ENCODE peak calls at places on chromosomes 3 and 15, in eight cellular contexts. R is NCI-H526; A is activated CD4-positive, alpha-beta T cell treated with anti-CD3 and anti-CD28 coated beads for 24 hours; V is endothelial cell; H is stomach; Q is mucosa of gallbladder; Z is foreskin fibroblast; S is iPS DF 6.9. K is an unnamed sample.

GRCh38 chr15:90956551-90957104 is 1.9 kb downstream of the RCCD1 start:
- DNase-seq in Z (peak; percentile 91), H (peak; percentile 83), V (peak; percentile 96), A (peak; percentile 58), S (no peak), R (peak; percentile 53), Q (peak; percentile 53), K (peak; percentile 73)

GRCh38 chr15:31499953-31500808 is 173.5 kb downstream of the KLF13 start:
- DNase-seq in H (no peak), A (no peak), Z (peak; percentile 10), V (no peak), S (no peak), R (no peak), Q (peak; percentile 9), K (no peak)

GRCh38 chr3:38834110-38834509 is 18.1 kb upstream of the SCN10A start:
- DNase-seq in A (peak; percentile 13), Z (peak; percentile 92), V (peak; percentile 41), Q (peak; percentile 21), S (peak; percentile 27), H (no peak), R (no peak), K (no peak)

GRCh38 chr3:188510366-188510765 is 356.4 kb downstream of the LPP start:
- DNase-seq in Q (no peak), H (no peak), Z (peak; percentile 47), A (no peak), S (no peak), V (no peak), R (no peak), K (no peak)

GRCh38 chr3:79587150-79587549 is 180.6 kb downstream of the ROBO1 start:
- DNase-seq in Q (no peak), Z (no peak), V (no peak), S (no peak), A (no peak), R (no peak), H (no peak), K (no peak)

GRCh38 chr15:74983725-74984231 is 11.6 kb upstream of the SCAMP5 start:
- DNase-seq in H (no peak), A (peak; percentile 33), Q (no peak), R (no peak), S (no peak), Z (peak; percentile 28), V (no peak), K (no peak)

GRCh38 chr3:190840146-190840545 is 22.3 kb downstream of the GMNC start:
- DNase-seq in H (no peak), Z (peak; percentile 1), A (no peak), S (no peak), R (no peak), V (no peak), Q (no peak), K (no peak)

GRCh38 chr3:158911586-158911985 is 109.7 kb downstream of the MFSD1 start:
- DNase-seq in H (no peak), R (peak; percentile 25), A (no peak), Z (no peak), V (no peak), S (no peak), Q (no peak), K (no peak)

GRCh38 chr15:85168642-85169173 is 187.1 kb downstream of the PDE8A start:
- DNase-seq in H (peak; percentile 82), V (peak; percentile 38), A (peak; percentile 14), Q (peak; percentile 19), R (peak; percentile 57), Z (peak; percentile 18), S (peak; percentile 75), K (no peak)

GRCh38 chr3:114205541-114205940 is 26.7 kb upstream of the DRD3 start:
- DNase-seq in Z (peak; percentile 29), Q (no peak), A (no peak), S (no peak), H (no peak), V (no peak), R (no peak), K (no peak)

GRCh38 chr3:7733933-7734332 is 767.7 kb upstream of the LMCD1 start:
- DNase-seq in R (no peak), H (no peak), A (no peak), V (no peak), Z (no peak), Q (no peak), S (no peak), K (no peak)

GRCh38 chr15:74724570-74725240 is 623 bp downstream of the CYP1A1 start:
- DNase-seq in A (no peak), Q (no peak), Z (no peak), R (no peak), V (no peak), S (no peak), H (no peak), K (no peak)

GRCh38 chr3:150348500-150348899 is 59.6 kb upstream of the TSC22D2 start:
- DNase-seq in Z (peak; percentile 91), Q (no peak), H (peak; percentile 46), V (no peak), R (no peak), S (no peak), A (no peak), K (no peak)

GRCh38 chr3:46737320-46737719 is 19.7 kb upstream of the PRSS50 start:
- DNase-seq in A (no peak), R (no peak), Q (no peak), S (no peak), H (no peak), Z (no peak), V (no peak), K (no peak)

GRCh38 chr3:13206799-13207577 is 133.8 kb upstream of the IQSEC1 start:
- DNase-seq in Q (no peak), V (no peak), R (no peak), H (no peak), Z (no peak), S (no peak), A (no peak), K (no peak)

GRCh38 chr15:43376017-43376705 is 5.3 kb downstream of the TUBGCP4 start:
- DNase-seq in Q (no peak), V (peak; percentile 37), H (no peak), S (no peak), A (no peak), Z (peak; percentile 64), R (peak; percentile 41), K (no peak)

GRCh38 chr3:138867996-138868395 is 33.3 kb upstream of the PIK3CB start:
- DNase-seq in H (no peak), Z (no peak), R (no peak), S (no peak), Q (no peak), V (no peak), A (no peak), K (no peak)

GRCh38 chr3:113844622-113845222 is 6.1 kb downstream of the GRAMD1C start:
- DNase-seq in V (no peak), S (no peak), A (no peak), Z (peak; percentile 63), R (peak; percentile 2), Q (no peak), H (no peak), K (no peak)

GRCh38 chr3:193630005-193630404 is 37.0 kb downstream of the OPA1 start:
- DNase-seq in S (no peak), V (no peak), Z (no peak), A (no peak), H (no peak), R (no peak), Q (no peak), K (no peak)

GRCh38 chr3:56484096-56484495 is 15.8 kb upstream of the ERC2 start:
- DNase-seq in Q (no peak), A (no peak), Z (no peak), S (no peak), H (no peak), R (no peak), V (no peak), K (no peak)

GRCh38 chr3:37115451-37115850 is 58.9 kb downstream of the LRRFIP2 start:
- DNase-seq in V (no peak), S (no peak), H (no peak), Q (no peak), A (no peak), Z (peak; percentile 81), R (no peak), K (no peak)

GRCh38 chr15:85852969-85853368 is 58.2 kb upstream of the KLHL25 start:
- DNase-seq in Q (no peak), S (no peak), Z (no peak), H (no peak), V (no peak), A (no peak), R (no peak), K (no peak)

GRCh38 chr3:159805411-159805772 is 183.2 kb upstream of the IL12A start:
- DNase-seq in R (no peak), Z (no peak), H (no peak), A (no peak), V (no peak), Q (no peak), S (no peak), K (no peak)

GRCh38 chr3:59212128-59212764 is 162.4 kb upstream of the CFAP20DC start:
- DNase-seq in A (no peak), V (peak; percentile 19), S (peak; percentile 16), H (no peak), Z (peak; percentile 58), Q (peak; percentile 19), R (peak; percentile 11), K (no peak)

GRCh38 chr15:77596821-77597803 is 35.6 kb downstream of the LINGO1 start:
- DNase-seq in A (no peak), Q (no peak), H (no peak), S (no peak), V (no peak), R (no peak), Z (no peak), K (no peak)

GRCh38 chr15:89665449-89666146 is 10.3 kb upstream of the KIF7 start:
- DNase-seq in A (no peak), H (peak; percentile 57), R (no peak), S (no peak), Q (peak; percentile 43), V (peak; percentile 66), Z (peak; percentile 78), K (no peak)

GRCh38 chr3:129323651-129324294 is 45.1 kb downstream of the HMCES start:
- DNase-seq in A (no peak), H (no peak), Z (no peak), V (no peak), Q (no peak), S (no peak), R (no peak), K (no peak)

GRCh38 chr3:9194509-9195184 is 54.8 kb downstream of the SRGAP3 start:
- DNase-seq in A (no peak), R (no peak), H (no peak), V (no peak), Q (no peak), Z (no peak), S (no peak), K (no peak)

GRCh38 chr3:190326930-190327329 is 4.7 kb upstream of the CLDN1 start:
- DNase-seq in H (no peak), S (no peak), Z (peak; percentile 80), R (no peak), V (no peak), A (no peak), Q (peak; percentile 54), K (no peak)

GRCh38 chr3:46368569-46368968 is 2.2 kb upstream of the CCR5 start:
- DNase-seq in R (peak; percentile 4), A (peak; percentile 35), Z (no peak), S (peak; percentile 45), V (peak; percentile 49), Q (peak; percentile 73), H (peak; percentile 51), K (no peak)

GRCh38 chr15:51266548-51266947 is 71.8 kb downstream of the CYP19A1 start:
- DNase-seq in R (no peak), A (no peak), V (peak; percentile 4), Q (no peak), H (no peak), S (no peak), Z (peak; percentile 49), K (peak; percentile 65)

GRCh38 chr3:141255864-141256263 is 24.2 kb downstream of the PXYLP1 start:
- DNase-seq in Q (no peak), A (no peak), R (no peak), H (no peak), Z (peak; percentile 34), S (no peak), V (no peak), K (no peak)

GRCh38 chr3:54835701-54836100 is 92.2 kb downstream of the LRTM1 start:
- DNase-seq in A (no peak), H (no peak), R (no peak), Z (no peak), V (no peak), S (no peak), Q (no peak), K (no peak)

GRCh38 chr15:74461847-74462511 is 1.0 kb upstream of the UBL7 start:
- DNase-seq in S (no peak), V (no peak), Z (no peak), Q (no peak), A (no peak), R (no peak), H (no peak), K (no peak)